ENCODE peak calls at places on chromosomes 16 and 17, in nine cellular contexts. W is bronchial epithelial cell; U is HCT116; H is fibroblast of pulmonary artery; B is aorta; V is AG04450; M is coronary artery; S is endothelial cell of umbilical vein; C is effector memory CD4-positive, alpha-beta T cell. Y is an unnamed sample.

GRCh38 chr16:22423716-22424115 is 49.3 kb upstream of the CDR2 start:
- DNase-seq in W (no peak), U (no peak), H (no peak), B (no peak), V (no peak), M (no peak), S (no peak), C (no peak), Y (no peak)

GRCh38 chr17:71084219-71084618 is 914.9 kb downstream of the KCNJ2 start:
- DNase-seq in W (peak; percentile 49), U (peak; percentile 69), H (peak; percentile 69), B (no peak), V (no peak), M (no peak), S (no peak), C (no peak), Y (peak; percentile 52)

GRCh38 chr16:10805362-10805761 is 13.2 kb downstream of the TVP23A start:
- DNase-seq in W (no peak), U (no peak), H (no peak), B (no peak), V (no peak), M (no peak), S (no peak), C (no peak), Y (no peak)

GRCh38 chr17:52027081-52027480 is 131.4 kb downstream of the CA10 start:
- DNase-seq in W (peak; percentile 85), U (no peak), H (no peak), B (no peak), V (no peak), M (no peak), S (no peak), C (no peak), Y (no peak)

GRCh38 chr16:89973654-89974335 is 25.2 kb downstream of the DEF8 start:
- DNase-seq in W (no peak), U (no peak), H (no peak), B (no peak), V (no peak), M (no peak), S (no peak), C (no peak), Y (no peak)

GRCh38 chr17:69326302-69327059 is 452 bp downstream of the ABCA5 start:
- DNase-seq in W (peak; percentile 41), U (no peak), H (peak; percentile 33), B (no peak), V (no peak), M (peak; percentile 73), S (peak; percentile 56), C (no peak), Y (no peak)

GRCh38 chr16:55502801-55503366 is 6.0 kb upstream of the LPCAT2 start:
- DNase-seq in W (no peak), U (peak; percentile 40), H (peak; percentile 97), B (peak; percentile 88), V (peak; percentile 91), M (peak; percentile 91), S (peak; percentile 76), C (no peak), Y (no peak)

GRCh38 chr17:50499722-50500121 is 8.5 kb upstream of the MYCBPAP start:
- DNase-seq in W (no peak), U (no peak), H (no peak), B (no peak), V (no peak), M (no peak), S (no peak), C (no peak), Y (no peak)

GRCh38 chr16:10037771-10038170 is 144.5 kb downstream of the GRIN2A start:
- DNase-seq in W (no peak), U (no peak), H (no peak), B (no peak), V (no peak), M (no peak), S (no peak), C (no peak), Y (no peak)

DNA sequence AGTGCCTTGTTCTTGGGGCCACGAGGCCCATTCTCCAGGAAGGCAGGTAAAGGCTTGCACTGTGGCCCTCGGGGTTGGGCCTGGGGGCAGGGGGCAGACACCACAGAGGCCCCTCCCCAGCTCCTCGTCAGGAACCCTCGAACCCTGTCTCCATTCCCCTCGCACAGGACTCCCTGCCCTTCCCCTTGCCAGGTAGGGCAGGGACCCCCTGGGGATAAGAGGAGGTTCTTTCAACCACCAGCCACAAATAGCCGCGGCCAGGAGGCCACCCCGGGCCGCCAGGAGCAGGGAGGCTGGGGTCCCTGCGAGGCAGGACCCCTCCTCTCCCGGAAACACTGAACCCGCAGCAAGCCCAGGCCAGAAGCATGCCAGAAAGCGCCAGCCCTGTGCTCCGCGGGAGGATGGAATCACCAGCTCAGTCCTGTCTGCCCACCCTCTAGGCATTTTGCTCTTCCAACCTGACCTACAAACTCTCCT is 45.6 kb downstream of the SLC47A1 start:
- DNase-seq in W (no peak), U (no peak), H (no peak), B (no peak), V (no peak), M (no peak), S (no peak), C (no peak), Y (no peak)
- H3K4me3 ChIP-seq in W (no peak overlapping the region), U (no peak overlapping the region), H (no peak overlapping the region), B (no peak overlapping the region), V (no peak overlapping the region), M (peak overlapping the region; percentile 74), S (no peak overlapping the region), C (no peak overlapping the region), Y (peak overlapping the region; percentile 42)

GRCh38 chr16:86090461-86091170 is 191.7 kb downstream of the IRF8 start:
- DNase-seq in W (no peak), U (no peak), H (no peak), B (no peak), V (no peak), M (no peak), S (no peak), C (no peak), Y (no peak)

GRCh38 chr16:86088287-86088686 is 189.3 kb downstream of the IRF8 start:
- DNase-seq in W (no peak), U (no peak), H (no peak), B (no peak), V (no peak), M (no peak), S (no peak), C (no peak), Y (no peak)

GRCh38 chr16:86089341-86089900 is 190.5 kb downstream of the IRF8 start:
- DNase-seq in W (no peak), U (no peak), H (no peak), B (no peak), V (no peak), M (no peak), S (no peak), C (no peak), Y (no peak)

GRCh38 chr16:86088816-86089215 is 189.9 kb downstream of the IRF8 start:
- DNase-seq in W (no peak), U (no peak), H (no peak), B (no peak), V (no peak), M (no peak), S (no peak), C (no peak), Y (no peak)

GRCh38 chr16:86089986-86090385 is 191.0 kb downstream of the IRF8 start:
- DNase-seq in W (no peak), U (no peak), H (no peak), B (no peak), V (no peak), M (no peak), S (no peak), C (no peak), Y (no peak)
- H3K4me3 ChIP-seq in W (no peak overlapping the region), U (no peak overlapping the region), H (no peak overlapping the region), B (no peak overlapping the region), V (no peak overlapping the region), M (no peak overlapping the region), S (no peak overlapping the region), C (no peak overlapping the region), Y (no peak overlapping the region)

GRCh38 chr16:666572-666971 is 1.4 kb upstream of the RHOT2 start:
- DNase-seq in W (no peak), U (no peak), H (no peak), B (no peak), V (no peak), M (no peak), S (no peak), C (no peak), Y (no peak)

GRCh38 chr16:669666-670065 is 1.7 kb downstream of the RHOT2 start:
- DNase-seq in W (no peak), U (no peak), H (no peak), B (no peak), V (no peak), M (no peak), S (no peak), C (no peak), Y (no peak)

GRCh38 chr16:668519-669171 is 713 bp downstream of the RHOT2 start:
- DNase-seq in W (no peak), U (no peak), H (no peak), B (no peak), V (no peak), M (no peak), S (peak; percentile 23), C (no peak), Y (no peak)

GRCh38 chr16:667780-668518 is at the start of gene RHOT2:
- DNase-seq in W (peak; percentile 65), U (no peak), H (peak; percentile 90), B (peak; percentile 96), V (peak; percentile 55), M (peak; percentile 94), S (peak; percentile 86), C (peak; percentile 86), Y (no peak)

GRCh38 chr16:667113-667779 is 686 bp upstream of the RHOT2 start:
- DNase-seq in W (no peak), U (no peak), H (no peak), B (no peak), V (no peak), M (no peak), S (no peak), C (no peak), Y (no peak)
- H3K4me3 ChIP-seq in W (no peak overlapping the region), U (no peak overlapping the region), H (no peak overlapping the region), B (no peak overlapping the region), V (no peak overlapping the region), M (peak overlapping the region; percentile 96), S (no peak overlapping the region), C (peak overlapping the region; percentile 80), Y (no peak overlapping the region)

DNA sequence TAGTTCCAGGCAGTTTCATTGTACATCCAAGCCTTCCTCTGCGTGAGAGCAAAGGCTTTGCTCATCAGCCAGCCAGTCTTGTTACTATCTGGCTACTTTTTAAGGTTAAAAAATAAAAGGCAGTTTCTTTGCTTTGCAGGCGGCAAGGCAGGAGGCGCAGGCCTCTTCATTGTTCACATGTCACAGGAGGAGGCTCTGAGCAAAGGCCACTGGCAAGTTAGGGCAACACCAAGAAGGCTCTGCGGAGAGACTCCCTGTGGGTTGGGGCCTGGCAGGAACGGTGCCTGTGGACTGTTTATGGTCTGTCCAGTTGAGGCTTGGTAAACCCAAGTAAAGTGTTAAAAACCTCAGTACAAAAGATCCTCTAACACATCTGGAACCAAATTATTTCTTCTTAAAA is 3.9 kb upstream of the NT5C start:
- DNase-seq in W (peak; percentile 41), U (no peak), H (no peak), B (no peak), V (no peak), M (no peak), S (no peak), C (no peak), Y (no peak)
- H3K4me3 ChIP-seq in W (no peak overlapping the region), U (no peak overlapping the region), H (no peak overlapping the region), B (no peak overlapping the region), V (no peak overlapping the region), M (no peak overlapping the region), S (no peak overlapping the region), C (no peak overlapping the region), Y (no peak overlapping the region)

Y was measured in iPS DF 6.9.